ENCODE peak calls at places on chromosomes 13 and 19, in five cellular contexts. R is Right ventricle myocardium superior, T is NCI-H2029, C is NCI-H1092, U is GM19239. D is an unnamed sample.

GRCh38 chr13:45799451-45799850 is 52.1 kb downstream of the SIAH3 start:
- DNase-seq in R (peak; percentile 68), T (no peak), C (peak; percentile 53), U (no peak), D (no peak)

GRCh38 chr13:77176350-77176749 is 149.4 kb upstream of the FBXL3 start:
- DNase-seq in R (no peak), T (no peak), C (no peak), U (no peak), D (no peak)

GRCh38 chr19:48870048-48870447 is 1.6 kb upstream of the PLEKHA4 start:
- DNase-seq in R (no peak), T (no peak), C (no peak), U (no peak), D (no peak)

GRCh38 chr19:34173145-34173956 is 1.0 kb downstream of the LSM14A start:
- DNase-seq in R (no peak), T (peak; percentile 26), C (no peak), U (no peak), D (no peak)

GRCh38 chr13:104321756-104322155 is 1255.5 kb upstream of the SLC10A2 start:
- DNase-seq in R (no peak), T (no peak), C (no peak), U (no peak), D (no peak)

GRCh38 chr13:24304620-24305019 is 4.8 kb upstream of the C1QTNF9 start:
- DNase-seq in R (no peak), T (no peak), C (no peak), U (no peak), D (no peak)

GRCh38 chr13:94641432-94641941 is 39.8 kb downstream of the GPR180 start:
- DNase-seq in R (no peak), T (peak; percentile 71), C (peak; percentile 81), U (no peak), D (no peak)

GRCh38 chr19:30862876-30863275 is 486.4 kb downstream of the TSHZ3 start:
- DNase-seq in R (no peak), T (no peak), C (no peak), U (no peak), D (no peak)

GRCh38 chr19:47369923-47370625 is 21.0 kb downstream of the DHX34 start:
- DNase-seq in R (no peak), T (no peak), C (no peak), U (no peak), D (no peak)

GRCh38 chr13:42478531-42479156 is 95.3 kb upstream of the TNFSF11 start:
- DNase-seq in R (no peak), T (no peak), C (no peak), U (no peak), D (no peak)

GRCh38 chr13:112781881-112782361 is 92.1 kb downstream of the ATP11A start:
- DNase-seq in R (peak; percentile 80), T (peak; percentile 43), C (peak; percentile 84), U (no peak), D (no peak)

GRCh38 chr13:40152145-40152544 is 496.7 kb downstream of the COG6 start:
- DNase-seq in R (no peak), T (no peak), C (no peak), U (no peak), D (no peak)

GRCh38 chr13:113924184-113924583 is 49.7 kb downstream of the C13orf46 start:
- DNase-seq in R (no peak), T (no peak), C (no peak), U (no peak), D (no peak)

GRCh38 chr19:41192574-41193419 is at the start of gene CYP2S1:
- DNase-seq in R (no peak), T (no peak), C (no peak), U (no peak), D (no peak)

GRCh38 chr13:24651718-24652345 is 28.4 kb upstream of the ATP12A start:
- DNase-seq in R (no peak), T (no peak), C (no peak), U (no peak), D (no peak)

GRCh38 chr19:1125601-1126533 is 22.1 kb downstream of the GPX4 start:
- DNase-seq in R (no peak), T (no peak), C (no peak), U (no peak), D (no peak)

GRCh38 chr19:34273121-34273845 is 18.9 kb downstream of the GARRE1 start:
- DNase-seq in R (no peak), T (no peak), C (no peak), U (no peak), D (no peak)

GRCh38 chr13:113328851-113329250 is 31.8 kb downstream of the LAMP1 start:
- DNase-seq in R (peak; percentile 10), T (no peak), C (no peak), U (no peak), D (no peak)

GRCh38 chr13:75437582-75438318 is 44.2 kb downstream of the TBC1D4 start:
- DNase-seq in R (no peak), T (no peak), C (no peak), U (no peak), D (no peak)

GRCh38 chr19:48400018-48400742 is 6.7 kb downstream of the GRIN2D start:
- DNase-seq in R (peak; percentile 73), T (peak; percentile 88), C (no peak), U (no peak), D (no peak)

GRCh38 chr13:24097064-24097463 is 63.5 kb upstream of the SPATA13 start:
- DNase-seq in R (no peak), T (no peak), C (no peak), U (no peak), D (peak; percentile 16)

GRCh38 chr13:92547256-92547655 is 679.4 kb upstream of the GPC6 start:
- DNase-seq in R (no peak), T (no peak), C (no peak), U (no peak), D (no peak)

GRCh38 chr13:50990540-50991506 is 81.2 kb downstream of the RNASEH2B start:
- DNase-seq in R (peak; percentile 67), T (no peak), C (peak; percentile 54), U (no peak), D (no peak)

GRCh38 chr13:44417876-44418275 is 44.3 kb downstream of the SERP2 start:
- DNase-seq in R (no peak), T (no peak), C (no peak), U (no peak), D (no peak)

GRCh38 chr19:1066748-1067340 is at the start of gene ARHGAP45:
- DNase-seq in R (peak; percentile 74), T (no peak), C (no peak), U (peak; percentile 79), D (no peak)

GRCh38 chr13:114112231-114112825 is 20.1 kb downstream of the RASA3 start:
- DNase-seq in R (no peak), T (no peak), C (no peak), U (no peak), D (no peak)

GRCh38 chr13:25276748-25277147 is 10.5 kb downstream of the MTMR6 start:
- DNase-seq in R (no peak), T (no peak), C (no peak), U (no peak), D (no peak)